ENCODE peak calls at places on chromosomes 3 and 15, in four cellular contexts. L is mesendoderm, A is cardiac muscle cell, U is upper lobe of right lung. T is an unnamed sample.

GRCh38 chr3:14295777-14296176 is 106.6 kb upstream of the SLC6A6 start:
- DNase-seq in L (no peak), A (no peak), U (no peak), T (no peak)

GRCh38 chr3:193827039-193827669 is 234.1 kb downstream of the OPA1 start:
- DNase-seq in L (no peak), A (no peak), U (no peak), T (no peak)

GRCh38 chr3:125079675-125080045 is 23.9 kb upstream of the HEG1 start:
- DNase-seq in L (no peak), A (no peak), U (no peak), T (no peak)

GRCh38 chr15:91535856-91536500 is 317.5 kb upstream of the SLCO3A1 start:
- DNase-seq in L (no peak), A (no peak), U (no peak), T (no peak)

GRCh38 chr15:36468746-36469145 is 110.7 kb upstream of the CDIN1 start:
- DNase-seq in L (no peak), A (peak; percentile 88), U (no peak), T (no peak)

GRCh38 chr15:71756574-71757352 is 53.6 kb upstream of the NR2E3 start:
- DNase-seq in L (no peak), A (no peak), U (no peak), T (no peak)

GRCh38 chr15:83422541-83422940 is 24.6 kb upstream of the SH3GL3 start:
- DNase-seq in L (no peak), A (no peak), U (no peak), T (no peak)

GRCh38 chr15:57751177-57751800 is 44.8 kb downstream of the POLR2M start:
- DNase-seq in L (peak; percentile 68), A (peak; percentile 69), U (no peak), T (no peak)

GRCh38 chr3:141231101-141231922 is at the start of gene PXYLP1:
- DNase-seq in L (peak; percentile 90), A (peak; percentile 94), U (peak; percentile 97), T (peak; percentile 89)

GRCh38 chr3:19046440-19046839 is 101.9 kb upstream of the KCNH8 start:
- DNase-seq in L (no peak), A (peak; percentile 0), U (no peak), T (no peak)

GRCh38 chr3:70763894-70764293 is 451.5 kb upstream of the MDFIC2 start:
- DNase-seq in L (no peak), A (no peak), U (no peak), T (no peak)

GRCh38 chr3:16740531-16740930 is 135.3 kb upstream of the DAZL start:
- DNase-seq in L (no peak), A (peak; percentile 33), U (no peak), T (no peak)

GRCh38 chr3:124780356-124780755 is 50.1 kb downstream of the UMPS start:
- DNase-seq in L (peak; percentile 65), A (peak; percentile 96), U (peak; percentile 58), T (no peak)

GRCh38 chr3:125011941-125012340 is 43.9 kb downstream of the HEG1 start:
- DNase-seq in L (no peak), A (no peak), U (no peak), T (no peak)

GRCh38 chr3:100423611-100424010 is 22.3 kb downstream of the LNP1 start:
- DNase-seq in L (no peak), A (no peak), U (no peak), T (no peak)

GRCh38 chr15:69443032-69443611 is 9.5 kb upstream of the RPLP1 start:
- DNase-seq in L (no peak), A (no peak), U (no peak), T (no peak)

GRCh38 chr3:53675942-53676341 is 170.3 kb downstream of the CHDH start:
- DNase-seq in L (no peak), A (no peak), U (no peak), T (no peak)

GRCh38 chr3:155748611-155749365 is 3.9 kb upstream of the PLCH1 start:
- DNase-seq in L (no peak), A (no peak), U (no peak), T (no peak)

GRCh38 chr3:23201154-23201838 is 1.8 kb upstream of the UBE2E2 start:
- DNase-seq in L (no peak), A (peak; percentile 33), U (no peak), T (no peak)

GRCh38 chr15:61226313-61227250 is 2.5 kb downstream of the RORA start:
- DNase-seq in L (no peak), A (no peak), U (no peak), T (no peak)

GRCh38 chr3:128875556-128876120 is 3.8 kb upstream of the ACAD9 start:
- DNase-seq in L (peak; percentile 76), A (peak; percentile 25), U (no peak), T (peak; percentile 57)

GRCh38 chr15:39934415-39935044 is 615 bp downstream of the EIF2AK4 start:
- DNase-seq in L (no peak), A (no peak), U (no peak), T (no peak)

GRCh38 chr3:134328147-134328591 is 46.1 kb downstream of the AMOTL2 start:
- DNase-seq in L (no peak), A (peak; percentile 89), U (no peak), T (no peak)

GRCh38 chr3:169241928-169242751 is 421.4 kb downstream of the MECOM start:
- DNase-seq in L (peak; percentile 70), A (peak; percentile 89), U (peak; percentile 70), T (no peak)
- H3K4me3 ChIP-seq in L (no peak overlapping the region), A (peak overlapping the region; percentile 27), U (peak overlapping the region; percentile 42), T (no peak overlapping the region)

GRCh38 chr3:48503406-48504050 is 446 bp downstream of the SHISA5 start:
- DNase-seq in L (peak; percentile 75), A (peak; percentile 59), U (peak; percentile 72), T (no peak)

GRCh38 chr3:48502728-48503168 is 1.2 kb downstream of the SHISA5 start:
- DNase-seq in L (no peak), A (no peak), U (no peak), T (no peak)

GRCh38 chr3:48507256-48508061 is 3.5 kb upstream of the SHISA5 start:
- DNase-seq in L (peak; percentile 98), A (peak; percentile 56), U (peak; percentile 77), T (peak; percentile 75)

GRCh38 chr3:48504051-48504946 is at the start of gene SHISA5:
- DNase-seq in L (peak; percentile 61), A (peak; percentile 84), U (peak; percentile 89), T (peak; percentile 44)

GRCh38 chr3:48505146-48505545 is 1.2 kb upstream of the SHISA5 start:
- DNase-seq in L (no peak), A (no peak), U (no peak), T (no peak)
- H3K27ac ChIP-seq in L (no peak overlapping the region), A (no peak overlapping the region), U (peak overlapping the region; percentile 91), T (no peak overlapping the region)

GRCh38 chr3:6655275-6655674 is 205.6 kb upstream of the GRM7 start:
- DNase-seq in L (no peak), A (no peak), U (no peak), T (no peak)
- H3K4me3 ChIP-seq in L (no peak overlapping the region), A (no peak overlapping the region), U (no peak overlapping the region), T (no peak overlapping the region)

DNA sequence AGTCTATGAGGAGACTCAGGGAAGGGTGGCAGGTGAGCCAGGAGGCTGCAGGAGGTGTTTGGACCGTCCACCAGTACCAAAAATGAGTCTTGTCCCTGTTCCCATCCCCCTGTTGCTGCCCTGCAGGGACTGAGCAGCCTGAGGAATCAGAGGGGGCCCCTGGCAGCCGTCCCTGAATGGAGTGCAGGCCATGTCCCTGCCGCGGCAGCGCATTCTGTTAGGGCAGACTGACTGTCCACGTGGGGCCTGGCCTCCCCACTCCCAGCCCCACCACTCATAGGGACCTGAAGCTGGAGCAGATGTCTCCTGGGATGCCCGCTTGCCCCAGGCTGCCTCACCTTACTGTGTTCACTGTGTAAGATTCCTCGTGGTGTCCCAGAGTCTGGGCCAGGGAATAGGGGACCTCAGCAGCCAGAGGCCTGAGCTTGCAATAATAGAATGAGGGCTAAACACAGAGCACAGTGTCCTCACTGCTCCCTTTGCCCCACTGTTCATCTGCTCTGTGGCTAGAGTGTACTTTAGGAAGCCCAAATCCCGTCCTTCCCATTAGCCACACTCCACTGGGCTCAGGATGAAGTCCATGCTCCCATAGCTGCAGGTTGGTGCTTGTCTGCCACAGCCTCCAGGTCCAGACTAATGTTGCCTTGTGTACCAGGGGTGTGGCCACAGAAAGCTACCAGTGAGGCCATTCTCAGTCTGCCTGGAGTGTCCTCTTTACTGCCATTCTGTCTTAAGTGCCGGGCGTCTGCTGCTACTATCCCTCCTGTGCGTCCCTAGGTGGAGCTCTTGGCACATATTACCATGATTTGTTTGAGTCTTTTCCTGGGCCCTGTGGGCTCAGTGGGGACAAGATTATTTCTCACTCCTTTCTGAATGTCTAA is 63.2 kb downstream of the HCN4 start:
- DNase-seq in L (peak; percentile 88), A (peak; percentile 86), U (no peak), T (peak; percentile 9)
- H3K27ac ChIP-seq in L (no peak overlapping the region), A (peak overlapping the region; percentile 3), U (no peak overlapping the region), T (no peak overlapping the region)

DNA sequence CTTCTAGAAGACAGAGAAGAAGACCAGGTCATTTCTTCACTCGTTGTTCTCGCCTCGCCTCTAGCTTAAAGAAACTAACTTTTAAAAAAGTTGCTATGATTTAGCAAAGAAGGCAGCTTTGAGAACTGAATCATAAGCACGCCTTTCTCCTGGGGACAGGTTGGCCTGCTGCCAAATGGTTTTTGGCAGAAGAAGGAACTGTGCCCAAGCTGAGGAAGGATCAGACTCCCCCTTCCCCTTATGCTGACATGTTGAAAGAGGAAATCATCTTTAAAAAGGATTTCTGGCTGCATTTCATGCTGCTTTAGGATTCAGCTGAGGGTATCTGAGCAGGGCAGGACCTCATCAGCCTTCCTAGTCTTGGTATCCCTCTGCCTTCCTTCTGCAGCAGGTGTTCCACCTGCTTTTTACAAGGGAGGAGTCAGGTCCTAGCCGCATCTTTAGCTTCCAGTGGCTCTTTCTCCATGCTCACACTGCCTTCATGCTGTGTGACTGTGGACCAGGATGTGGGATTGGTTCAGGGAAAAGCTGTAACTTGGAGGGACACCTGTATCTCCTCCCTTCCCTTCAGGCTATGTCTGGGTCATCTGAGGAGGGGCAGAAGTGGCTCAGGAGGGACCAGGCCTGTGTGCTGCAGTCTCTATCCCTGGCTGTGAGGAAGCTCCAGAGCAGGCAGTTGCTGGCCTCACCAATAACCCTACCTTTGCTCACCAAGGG is 34.1 kb upstream of the HACD2 start:
- DNase-seq in L (no peak), A (peak; percentile 91), U (no peak), T (no peak)
- H3K4me3 ChIP-seq in L (no peak overlapping the region), A (no peak overlapping the region), U (peak overlapping the region; percentile 8), T (no peak overlapping the region)

T was measured in CD4-positive, alpha-beta memory T cell.